ENCODE peak calls at places on chromosomes 6 and 20, in eight cellular contexts. J is uterus, T is lower leg skin, P is PC-9, A is AG09319, S is sigmoid colon, X is tibial artery, U is fibroblast of the aortic adventitia. Z is an unnamed sample.

GRCh38 chr6:120056085-120056484 is 706.5 kb upstream of the MAN1A1 start:
- DNase-seq in J (no peak), T (no peak), P (no peak), A (no peak), S (no peak), X (no peak), U (no peak), Z (no peak)

GRCh38 chr6:137342607-137343186 is 123.5 kb upstream of the IFNGR1 start:
- DNase-seq in J (no peak), T (no peak), P (no peak), A (no peak), S (no peak), X (no peak), U (peak; percentile 3), Z (no peak)

GRCh38 chr20:20520776-20521175 is 152.9 kb downstream of the INSM1 start:
- DNase-seq in J (no peak), T (no peak), P (peak; percentile 47), A (no peak), S (no peak), X (no peak), U (peak; percentile 24), Z (no peak)

GRCh38 chr6:38239719-38240451 is 399.8 kb downstream of the BTBD9 start:
- DNase-seq in J (no peak), T (no peak), P (no peak), A (no peak), S (no peak), X (no peak), U (peak; percentile 52), Z (no peak)

GRCh38 chr6:42315991-42316378 is 98.3 kb upstream of the MRPS10 start:
- DNase-seq in J (no peak), T (peak; percentile 17), P (peak; percentile 79), A (peak; percentile 70), S (no peak), X (no peak), U (peak; percentile 96), Z (peak; percentile 86)

GRCh38 chr6:90701146-90701781 is 114.4 kb upstream of the MAP3K7 start:
- DNase-seq in J (no peak), T (no peak), P (peak; percentile 6), A (no peak), S (no peak), X (no peak), U (no peak), Z (no peak)

GRCh38 chr6:144379356-144379755 is 94.2 kb downstream of the UTRN start:
- DNase-seq in J (no peak), T (no peak), P (no peak), A (no peak), S (no peak), X (no peak), U (peak; percentile 32), Z (peak; percentile 10)

GRCh38 chr20:58880994-58881752 is 28.7 kb downstream of the GNAS start:
- DNase-seq in J (no peak), T (peak; percentile 45), P (no peak), A (no peak), S (no peak), X (no peak), U (no peak), Z (no peak)

GRCh38 chr6:52390361-52390727 is 28.4 kb downstream of the PAQR8 start:
- DNase-seq in J (no peak), T (no peak), P (peak; percentile 29), A (no peak), S (no peak), X (no peak), U (peak; percentile 55), Z (no peak)

GRCh38 chr6:20265842-20266241 is 53.6 kb upstream of the MBOAT1 start:
- DNase-seq in J (no peak), T (no peak), P (no peak), A (no peak), S (no peak), X (no peak), U (no peak), Z (no peak)

GRCh38 chr6:137921823-137922222 is 54.8 kb downstream of the TNFAIP3 start:
- DNase-seq in J (no peak), T (no peak), P (no peak), A (no peak), S (no peak), X (no peak), U (no peak), Z (no peak)

GRCh38 chr6:113858067-113858604 is 991 bp downstream of the MARCKS start:
- DNase-seq in J (peak; percentile 48), T (peak; percentile 91), P (peak; percentile 10), A (no peak), S (peak; percentile 78), X (peak; percentile 73), U (peak; percentile 53), Z (no peak)

GRCh38 chr20:36206068-36206467 is 30.2 kb upstream of the AAR2 start:
- DNase-seq in J (no peak), T (no peak), P (no peak), A (no peak), S (no peak), X (no peak), U (no peak), Z (no peak)

GRCh38 chr20:1375515-1375914 is 17.3 kb downstream of the FKBP1A start:
- DNase-seq in J (no peak), T (no peak), P (no peak), A (peak; percentile 46), S (no peak), X (no peak), U (peak; percentile 67), Z (peak; percentile 55)

GRCh38 chr6:159985296-159985940 is 16.5 kb downstream of the IGF2R start:
- DNase-seq in J (no peak), T (peak; percentile 82), P (no peak), A (no peak), S (no peak), X (no peak), U (peak; percentile 69), Z (no peak)

GRCh38 chr6:10740061-10740460 is 7.5 kb upstream of the TMEM14B start:
- DNase-seq in J (no peak), T (no peak), P (no peak), A (no peak), S (no peak), X (no peak), U (no peak), Z (no peak)

GRCh38 chr6:155939253-155939652 is 483.6 kb upstream of the NOX3 start:
- DNase-seq in J (no peak), T (no peak), P (no peak), A (no peak), S (no peak), X (no peak), U (no peak), Z (no peak)

GRCh38 chr6:12423852-12424251 is 133.7 kb downstream of the EDN1 start:
- DNase-seq in J (no peak), T (no peak), P (no peak), A (no peak), S (no peak), X (no peak), U (peak; percentile 17), Z (no peak)

GRCh38 chr20:44523746-44524145 is 1.9 kb upstream of the SERINC3 start:
- DNase-seq in J (no peak), T (no peak), P (no peak), A (no peak), S (no peak), X (no peak), U (no peak), Z (no peak)

GRCh38 chr20:44526129-44526528 is 4.3 kb upstream of the SERINC3 start:
- DNase-seq in J (no peak), T (no peak), P (peak; percentile 33), A (no peak), S (peak; percentile 49), X (no peak), U (peak; percentile 56), Z (no peak)

GRCh38 chr20:44517454-44517853 is 4.4 kb downstream of the SERINC3 start:
- DNase-seq in J (no peak), T (no peak), P (no peak), A (no peak), S (no peak), X (no peak), U (peak; percentile 34), Z (no peak)

GRCh38 chr20:44522841-44523240 is 971 bp upstream of the SERINC3 start:
- DNase-seq in J (no peak), T (no peak), P (no peak), A (no peak), S (no peak), X (no peak), U (no peak), Z (no peak)

DNA sequence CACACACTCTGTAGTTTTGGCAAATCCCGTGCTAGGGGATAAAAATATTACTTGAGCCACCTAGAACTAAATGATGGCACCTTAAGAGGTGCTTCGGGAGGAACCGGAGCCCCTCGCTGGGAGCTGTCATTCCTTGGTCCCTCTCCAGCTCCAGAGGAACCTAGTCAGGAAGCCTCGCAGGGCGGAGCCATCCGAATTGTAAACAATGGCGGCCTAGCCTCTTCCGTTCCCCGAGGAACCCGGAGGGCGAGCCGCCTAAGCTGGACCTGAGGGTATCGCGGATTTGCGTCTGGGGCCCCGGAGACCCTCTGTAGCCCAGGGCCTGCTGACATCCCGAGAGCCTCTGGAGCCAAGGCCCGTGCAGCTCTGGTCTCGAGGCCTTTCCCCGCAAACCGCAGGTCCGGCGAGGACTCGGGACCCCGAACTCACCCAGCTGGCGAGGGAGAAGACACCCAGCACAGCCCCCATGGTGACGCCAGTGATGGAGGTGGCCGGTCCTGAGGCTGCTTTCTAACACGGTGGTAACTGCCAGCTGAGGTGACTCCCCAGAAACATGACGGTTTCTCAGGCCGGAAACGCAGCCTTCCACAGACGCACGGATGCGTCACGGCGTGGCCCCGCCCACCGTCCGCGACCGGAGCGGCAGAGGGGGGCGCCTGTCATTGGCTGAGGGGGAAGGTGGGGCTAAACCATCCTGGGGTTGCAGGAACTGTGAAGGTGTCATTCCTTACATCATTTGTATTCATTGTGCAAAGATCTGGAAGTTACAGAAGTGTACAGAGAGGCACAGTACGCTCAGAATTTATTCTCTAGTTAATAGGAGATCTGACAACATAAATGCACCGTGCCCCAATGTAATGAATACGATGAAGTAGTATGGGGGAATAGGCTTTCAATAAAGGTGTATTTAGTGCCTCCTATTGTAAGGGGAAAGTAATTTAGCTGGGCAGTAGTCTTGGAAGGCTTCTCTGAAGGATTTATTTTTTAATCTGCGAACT is at the start of gene SERINC3:
- DNase-seq in J (peak; percentile 95), T (peak; percentile 99), P (peak; percentile 96), A (peak; percentile 84), S (peak; percentile 99), X (peak; percentile 99), U (peak; percentile 95), Z (peak; percentile 80)
- TF ChIP-seq CTCF in J (no peak), T (no peak), P (peak; percentile 39), A (no peak), S (no peak), X (no peak), U (peak; percentile 20), Z (peak; percentile 16)

GRCh38 chr6:29941476-29941875 is 856 bp upstream of the HLA-A start:
- DNase-seq in J (no peak), T (no peak), P (no peak), A (no peak), S (no peak), X (no peak), U (peak; percentile 19), Z (no peak)
- TF ChIP-seq CTCF in J (no peak), T (no peak), P (no peak), A (no peak), S (no peak), X (no peak), U (no peak), Z (no peak)

GRCh38 chr6:148758492-148758891 is 11.7 kb downstream of the UST start:
- DNase-seq in J (no peak), T (no peak), P (no peak), A (no peak), S (no peak), X (no peak), U (no peak), Z (no peak)
- TF ChIP-seq CTCF in J (no peak), T (no peak), P (no peak), A (no peak), S (no peak), X (no peak), U (no peak), Z (no peak)

GRCh38 chr6:88492824-88493223 is 326.7 kb upstream of the CNR1 start:
- DNase-seq in J (no peak), T (no peak), P (no peak), A (no peak), S (no peak), X (no peak), U (peak; percentile 66), Z (no peak)
- TF ChIP-seq CTCF in J (peak; percentile 22), T (no peak), P (peak; percentile 41), A (peak; percentile 42), S (no peak), X (peak; percentile 55), U (peak; percentile 61), Z (peak; percentile 23)